ENCODE peak calls at places on chromosomes 11 and 22, in nine cellular contexts. V, E, X, N, F, I, P, O and S are unnamed samples.
A peak's percentile ranks its signal among the peaks of the same experiment; 100 is the strongest.

GRCh38 chr22:25139062-25139461 is 60.6 kb upstream of the CRYBB3 start:
- DNase-seq in N (no peak), I (no peak), P (no peak), V (no peak), X (no peak), F (no peak), O (no peak), E (no peak), S (no peak)

GRCh38 chr11:65870307-65870658 is 2.3 kb downstream of the EFEMP2 start:
- DNase-seq in F (no peak), V (no peak), O (no peak), X (peak; percentile 48), P (no peak), E (no peak), I (no peak), N (no peak), S (no peak)

GRCh38 chr11:134628426-134628825 is 216.4 kb upstream of the B3GAT1 start:
- DNase-seq in V (no peak), I (no peak), F (no peak), N (no peak), P (no peak), X (no peak), E (no peak), O (no peak), S (no peak)

GRCh38 chr11:8338138-8338537 is 74.5 kb upstream of the LMO1 start:
- DNase-seq in X (peak; percentile 72), V (no peak), N (peak; percentile 23), P (peak; percentile 35), I (no peak), E (peak; percentile 91), F (peak; percentile 59), O (no peak), S (peak; percentile 17)

GRCh38 chr11:72724851-72725730 is 27.1 kb downstream of the ARAP1 start:
- DNase-seq in V (peak; percentile 85), E (peak; percentile 86), I (peak; percentile 82), F (peak; percentile 80), N (peak; percentile 74), O (peak; percentile 80), P (peak; percentile 77), X (no peak), S (peak; percentile 85)

GRCh38 chr11:95671768-95672167 is 117.8 kb downstream of the FAM76B start:
- DNase-seq in N (no peak), O (no peak), F (no peak), X (no peak), P (no peak), E (no peak), I (no peak), V (no peak), S (no peak)

GRCh38 chr11:11876458-11876857 is 34.7 kb downstream of the USP47 start:
- DNase-seq in V (no peak), E (peak; percentile 11), F (no peak), P (peak; percentile 52), X (no peak), O (no peak), N (no peak), I (no peak), S (no peak)

GRCh38 chr11:64831411-64831891 is 13.0 kb downstream of the CDC42BPG start:
- DNase-seq in X (no peak), V (no peak), O (no peak), N (no peak), F (no peak), E (no peak), I (no peak), P (no peak), S (no peak)

GRCh38 chr11:73404048-73404447 is 27.8 kb downstream of the RELT start:
- DNase-seq in X (peak; percentile 80), I (peak; percentile 76), P (peak; percentile 49), F (no peak), E (peak; percentile 73), N (no peak), V (no peak), O (no peak), S (peak; percentile 90)

GRCh38 chr22:27987557-27987956 is 68.5 kb upstream of the PITPNB start:
- DNase-seq in I (no peak), N (no peak), X (no peak), O (no peak), F (no peak), V (no peak), E (no peak), P (peak; percentile 88), S (no peak)

GRCh38 chr11:16179668-16180067 is 176.7 kb downstream of the SOX6 start:
- DNase-seq in P (no peak), F (no peak), X (no peak), N (no peak), V (no peak), E (no peak), O (no peak), I (no peak), S (no peak)

GRCh38 chr11:63916837-63917684 is at the start of gene RCOR2:
- DNase-seq in V (peak; percentile 59), O (no peak), N (peak; percentile 41), F (peak; percentile 73), E (peak; percentile 94), I (peak; percentile 92), P (peak; percentile 75), X (peak; percentile 76), S (peak; percentile 76)

GRCh38 chr22:49726022-49726681 is 101.5 kb downstream of the BRD1 start:
- DNase-seq in F (no peak), O (no peak), P (no peak), I (no peak), X (no peak), V (no peak), N (no peak), E (no peak), S (no peak)

GRCh38 chr22:22013559-22014284 is 31.1 kb upstream of the TOP3B start:
- DNase-seq in N (no peak), O (no peak), V (no peak), F (no peak), E (no peak), X (no peak), P (no peak), I (no peak), S (no peak)

GRCh38 chr11:1573077-1573846 is 1.2 kb upstream of the DUSP8 start:
- DNase-seq in E (no peak), I (no peak), P (peak; percentile 22), V (no peak), X (no peak), F (peak; percentile 37), O (peak; percentile 53), N (no peak), S (no peak)

GRCh38 chr11:133821776-133822175 is 23.5 kb downstream of the SPATA19 start:
- DNase-seq in N (peak; percentile 18), I (peak; percentile 60), E (peak; percentile 57), V (no peak), X (no peak), O (no peak), F (peak; percentile 46), P (peak; percentile 14), S (peak; percentile 82)

GRCh38 chr11:12813371-12814225 is 139.4 kb downstream of the TEAD1 start:
- DNase-seq in P (peak; percentile 82), O (no peak), V (no peak), F (no peak), X (no peak), N (no peak), E (no peak), I (no peak), S (no peak)

GRCh38 chr11:8863838-8864237 is 47.2 kb upstream of the AKIP1 start:
- DNase-seq in V (no peak), E (no peak), O (no peak), I (no peak), F (no peak), N (no peak), P (peak; percentile 84), X (no peak), S (no peak)

GRCh38 chr11:65325435-65325834 is 8.2 kb upstream of the DPF2 start:
- DNase-seq in X (no peak), F (no peak), P (no peak), N (no peak), V (no peak), O (no peak), E (no peak), I (no peak), S (no peak)

GRCh38 chr22:24894220-24894975 is 52.1 kb downstream of the LHFPL7 start:
- DNase-seq in N (no peak), P (peak; percentile 97), I (peak; percentile 3), V (no peak), X (peak; percentile 88), F (no peak), E (peak; percentile 68), O (no peak), S (peak; percentile 41)

GRCh38 chr11:69156673-69157155 is 979 bp downstream of the SMIM38 start:
- DNase-seq in P (no peak), X (peak; percentile 72), F (no peak), O (no peak), I (no peak), V (no peak), N (no peak), E (peak; percentile 97), S (peak; percentile 17)

GRCh38 chr11:95556342-95557151 is 233.0 kb downstream of the FAM76B start:
- DNase-seq in I (no peak), O (no peak), V (no peak), E (no peak), F (peak; percentile 7), N (peak; percentile 19), P (no peak), X (no peak), S (no peak)

GRCh38 chr11:87173185-87174039 is 135.7 kb downstream of the TMEM135 start:
- DNase-seq in X (no peak), F (no peak), E (no peak), V (no peak), I (no peak), N (no peak), P (peak; percentile 94), O (no peak), S (no peak)

GRCh38 chr11:10371926-10372641 is 67.2 kb downstream of the ADM start:
- DNase-seq in F (no peak), E (no peak), N (no peak), I (no peak), X (no peak), V (no peak), O (no peak), P (no peak), S (no peak)

GRCh38 chr11:110479070-110479444 is 49.3 kb downstream of the FDX1 start:
- DNase-seq in I (peak; percentile 71), O (no peak), P (no peak), X (no peak), E (no peak), F (no peak), V (no peak), N (no peak), S (peak; percentile 91)

GRCh38 chr11:113954235-113954634 is 20.7 kb upstream of the HTR3A start:
- DNase-seq in O (no peak), I (no peak), N (no peak), X (no peak), P (no peak), F (no peak), E (no peak), V (no peak), S (no peak)

GRCh38 chr22:40414306-40414705 is 43.9 kb downstream of the SGSM3 start:
- DNase-seq in X (no peak), V (no peak), I (no peak), P (peak; percentile 32), N (no peak), F (no peak), O (no peak), E (no peak), S (no peak)

GRCh38 chr11:84687433-84687832 is 939.7 kb downstream of the DLG2 start:
- DNase-seq in N (no peak), X (no peak), O (no peak), V (no peak), F (no peak), I (no peak), E (no peak), P (no peak), S (no peak)

GRCh38 chr11:66326261-66327111 is 9.6 kb upstream of the CD248 start:
- DNase-seq in F (no peak), P (peak; percentile 40), N (no peak), V (no peak), E (no peak), O (no peak), X (no peak), I (no peak), S (no peak)